ENCODE peak calls at places on chromosomes 7 and 10, in seven cellular contexts. H is activated CD8-positive, alpha-beta T cell treated with anti-CD3 and anti-CD28 coated beads for 36 hours; E is HL-60; R is astrocyte of the spinal cord; B is CD4-positive, alpha-beta T cell; O is GM13977; N is uterus. Q is an unnamed sample.

GRCh38 chr7:91286432-91286831 is 22.2 kb downstream of the FZD1 start:
- DNase-seq in H (no peak), E (no peak), R (no peak), B (no peak), O (no peak), N (no peak), Q (no peak)

GRCh38 chr10:33136781-33137180 is 178.8 kb upstream of the ITGB1 start:
- DNase-seq in H (peak; percentile 37), E (no peak), R (peak; percentile 54), B (no peak), O (no peak), N (no peak), Q (no peak)

GRCh38 chr7:114312649-114313048 is 102.0 kb upstream of the FOXP2 start:
- DNase-seq in H (no peak), E (no peak), R (no peak), B (no peak), O (no peak), N (no peak), Q (no peak)

GRCh38 chr7:151941009-151941408 is 15.2 kb upstream of the GALNTL5 start:
- DNase-seq in H (no peak), E (no peak), R (no peak), B (no peak), O (no peak), N (no peak), Q (no peak)

GRCh38 chr7:131238260-131238940 is 89.3 kb upstream of the MKLN1 start:
- DNase-seq in H (peak; percentile 8), E (no peak), R (peak; percentile 69), B (no peak), O (no peak), N (no peak), Q (no peak)

GRCh38 chr10:59019603-59020002 is 156.8 kb upstream of the PHYHIPL start:
- DNase-seq in H (no peak), E (no peak), R (peak; percentile 36), B (no peak), O (no peak), N (no peak), Q (no peak)

GRCh38 chr7:46565257-46565656 is 644.2 kb upstream of the IGFBP3 start:
- DNase-seq in H (no peak), E (no peak), R (no peak), B (no peak), O (no peak), N (no peak), Q (no peak)

GRCh38 chr10:51892965-51893658 is 193.7 kb upstream of the CSTF2T start:
- DNase-seq in H (peak; percentile 2), E (no peak), R (no peak), B (no peak), O (no peak), N (no peak), Q (no peak)

GRCh38 chr7:1412322-1413261 is 46.7 kb downstream of the MICALL2 start:
- DNase-seq in H (peak; percentile 95), E (peak; percentile 61), R (peak; percentile 83), B (peak; percentile 85), O (peak; percentile 99), N (peak; percentile 63), Q (peak; percentile 86)

GRCh38 chr7:27191716-27192545 is 6.9 kb upstream of the HOXA11 start:
- DNase-seq in H (no peak), E (no peak), R (no peak), B (no peak), O (no peak), N (peak; percentile 56), Q (no peak)

GRCh38 chr10:78335691-78336401 is 302.2 kb downstream of the RPS24 start:
- DNase-seq in H (no peak), E (no peak), R (peak; percentile 89), B (no peak), O (no peak), N (peak; percentile 28), Q (peak; percentile 10)

GRCh38 chr10:5291501-5292195 is 73.1 kb upstream of the UCN3 start:
- DNase-seq in H (peak; percentile 77), E (peak; percentile 89), R (peak; percentile 62), B (no peak), O (no peak), N (no peak), Q (peak; percentile 27)

GRCh38 chr10:73991846-73992245 is 6.1 kb upstream of the VCL start:
- DNase-seq in H (peak; percentile 88), E (peak; percentile 77), R (no peak), B (peak; percentile 65), O (peak; percentile 69), N (no peak), Q (no peak)

GRCh38 chr7:300048-300447 is 10.1 kb downstream of the FOXL3 start:
- DNase-seq in H (no peak), E (no peak), R (no peak), B (no peak), O (no peak), N (no peak), Q (no peak)

GRCh38 chr7:22093936-22094335 is 148.2 kb upstream of the CDCA7L start:
- DNase-seq in H (no peak), E (no peak), R (no peak), B (no peak), O (no peak), N (no peak), Q (no peak)

GRCh38 chr7:22090512-22090911 is 144.8 kb upstream of the CDCA7L start:
- DNase-seq in H (no peak), E (no peak), R (no peak), B (no peak), O (no peak), N (no peak), Q (no peak)

GRCh38 chr7:22093003-22093402 is 147.3 kb upstream of the CDCA7L start:
- DNase-seq in H (no peak), E (no peak), R (no peak), B (no peak), O (no peak), N (no peak), Q (no peak)

GRCh38 chr7:22090107-22090506 is 144.4 kb upstream of the CDCA7L start:
- DNase-seq in H (no peak), E (no peak), R (no peak), B (no peak), O (no peak), N (no peak), Q (no peak)

DNA sequence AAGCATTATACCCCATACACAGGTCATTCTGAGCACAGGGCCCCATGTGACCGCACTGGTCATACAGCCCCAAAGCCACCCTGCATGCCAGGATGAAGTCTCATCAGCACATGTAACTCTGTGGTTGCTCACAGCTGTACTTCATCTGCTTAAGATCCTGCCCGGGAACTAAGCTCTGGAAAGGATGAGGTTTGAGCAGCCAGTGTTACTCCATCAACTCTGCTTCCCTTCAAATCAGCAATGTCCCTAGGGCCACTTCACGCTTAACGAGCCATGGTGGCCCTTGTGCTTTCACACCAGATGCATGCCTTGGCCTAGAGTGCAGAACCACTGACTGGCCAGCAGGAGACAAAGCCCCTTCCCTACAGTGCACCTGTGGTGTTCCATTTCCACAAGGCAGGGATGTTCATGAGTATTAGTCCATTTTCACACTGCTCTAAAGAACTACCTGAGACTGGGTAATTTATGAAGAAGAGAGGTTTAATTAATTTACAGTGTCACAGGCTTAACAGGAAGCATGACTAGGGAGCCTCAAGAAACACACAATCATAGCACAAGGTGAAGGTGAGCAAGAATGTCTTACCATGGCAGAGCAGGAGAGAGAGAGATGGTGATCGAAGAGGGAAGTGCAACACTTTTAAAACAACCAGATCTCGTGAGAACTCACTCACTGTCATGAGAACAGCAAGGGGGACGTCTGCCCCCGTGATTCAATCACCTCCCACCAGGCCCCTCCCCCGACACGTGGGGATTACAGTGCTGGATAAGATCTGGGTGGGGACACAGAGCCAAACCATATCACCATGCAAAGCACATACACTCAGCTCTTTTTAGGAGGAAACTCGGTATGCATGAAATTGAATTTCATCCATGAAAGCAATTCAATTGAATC is 149.0 kb upstream of the CDCA7L start:
- DNase-seq in H (no peak), E (no peak), R (no peak), B (no peak), O (no peak), N (no peak), Q (peak; percentile 27)
- TF ChIP-seq CTCF in H (no peak), E (no peak), R (no peak), B (no peak), O (no peak), N (no peak), Q (no peak)

GRCh38 chr10:103859161-103860141 is 4.1 kb upstream of the SH3PXD2A start:
- DNase-seq in H (peak; percentile 79), E (peak; percentile 36), R (peak; percentile 81), B (peak; percentile 33), O (peak; percentile 74), N (peak; percentile 66), Q (peak; percentile 70)
- TF ChIP-seq CTCF in H (peak; percentile 76), E (peak; percentile 37), R (peak; percentile 69), B (peak; percentile 75), O (peak; percentile 67), N (peak; percentile 73), Q (peak; percentile 81)

DNA sequence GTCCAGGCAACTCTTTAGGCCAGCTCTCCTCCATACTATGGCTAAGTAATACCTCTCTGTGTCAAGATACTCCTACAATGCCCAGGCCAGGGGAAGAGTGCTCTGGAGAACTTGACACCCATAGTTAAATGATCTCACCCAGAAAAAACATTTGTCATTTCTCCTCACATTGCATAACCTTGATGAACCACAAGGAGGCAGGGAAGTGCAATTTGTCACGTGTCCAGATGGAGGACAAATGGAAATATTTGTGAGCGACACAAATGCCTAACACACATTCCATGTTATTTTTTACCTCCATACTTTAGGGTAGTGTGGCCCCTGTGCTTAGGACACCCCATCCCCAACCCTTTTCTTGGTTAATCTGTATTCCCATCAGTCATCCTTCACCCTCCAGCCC is 78.3 kb downstream of the HTR7 start:
- DNase-seq in H (no peak), E (no peak), R (no peak), B (no peak), O (no peak), N (no peak), Q (no peak)
- TF ChIP-seq CTCF in H (no peak), E (peak; percentile 4), R (peak; percentile 31), B (no peak), O (no peak), N (no peak), Q (no peak)

GRCh38 chr10:103986360-103986759 is 19.4 kb downstream of the SLK start:
- DNase-seq in H (peak; percentile 62), E (no peak), R (no peak), B (no peak), O (no peak), N (no peak), Q (no peak)

GRCh38 chr10:103983367-103983911 is 16.5 kb downstream of the SLK start:
- DNase-seq in H (peak; percentile 17), E (no peak), R (no peak), B (no peak), O (peak; percentile 38), N (no peak), Q (no peak)

GRCh38 chr10:103990170-103990930 is 23.4 kb downstream of the SLK start:
- DNase-seq in H (no peak), E (no peak), R (no peak), B (no peak), O (no peak), N (no peak), Q (no peak)

GRCh38 chr10:103982639-103983038 is 15.7 kb downstream of the SLK start:
- DNase-seq in H (no peak), E (no peak), R (no peak), B (no peak), O (no peak), N (no peak), Q (no peak)

DNA sequence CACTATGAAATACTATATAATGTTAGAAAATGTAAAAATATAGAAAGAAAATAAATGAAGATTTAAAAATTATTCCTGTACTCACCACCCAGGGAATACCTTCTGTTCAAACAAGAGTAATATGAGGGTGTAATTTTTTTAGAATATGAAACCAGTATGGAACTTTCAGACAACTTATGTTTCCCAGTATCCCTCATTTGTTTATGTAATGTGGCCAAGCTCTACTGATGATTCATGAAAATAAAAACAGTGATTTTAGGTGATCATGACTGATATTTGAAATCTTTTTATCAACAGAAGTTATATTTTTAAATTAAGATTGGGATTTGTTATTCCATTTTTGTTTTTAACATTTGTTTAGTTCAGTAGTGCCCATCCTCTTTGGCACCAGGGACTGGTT is 18.8 kb downstream of the SLK start:
- DNase-seq in H (no peak), E (no peak), R (no peak), B (no peak), O (no peak), N (no peak), Q (no peak)
- TF ChIP-seq CTCF in H (no peak), E (no peak), R (no peak), B (no peak), O (no peak), N (no peak), Q (no peak)

Q was measured in body of pancreas.